ENCODE peak calls at places on chromosomes 5 and 9, in four cellular contexts. V, D, A and F are unnamed samples.

GRCh38 chr5:149639718-149640117 is 58.4 kb downstream of the ARHGEF37 start:
- DNase-seq in V (no peak), D (no peak), A (no peak), F (no peak)

GRCh38 chr5:143245929-143246561 is 157.4 kb downstream of the NR3C1 start:
- DNase-seq in V (no peak), D (peak), A (peak), F (peak)

GRCh38 chr9:105082843-105083242 is 154.9 kb upstream of the ABCA1 start:
- DNase-seq in V (no peak), D (no peak), A (no peak), F (no peak)

GRCh38 chr5:141560725-141561483 is 57.9 kb downstream of the DIAPH1 start:
- DNase-seq in V (peak), D (peak), A (peak), F (peak)

GRCh38 chr5:74042559-74043357 is 416.8 kb downstream of the ARHGEF28 start:
- DNase-seq in V (no peak), D (no peak), A (no peak), F (no peak)

GRCh38 chr5:127935398-127935797 is 148.2 kb upstream of the SLC12A2 start:
- DNase-seq in V (no peak), D (no peak), A (peak), F (no peak)

GRCh38 chr9:100774962-100775361 is 197.1 kb downstream of the CAVIN4 start:
- DNase-seq in V (no peak), D (no peak), A (no peak), F (no peak)

GRCh38 chr5:72525816-72526215 is 18.6 kb upstream of the ZNF366 start:
- DNase-seq in V (no peak), D (no peak), A (no peak), F (no peak)

GRCh38 chr5:42581845-42582244 is 158.6 kb downstream of the GHR start:
- DNase-seq in V (no peak), D (no peak), A (no peak), F (no peak)

GRCh38 chr9:33117306-33117705 is 40.8 kb upstream of the SMU1 start:
- DNase-seq in V (no peak), D (no peak), A (no peak), F (no peak)

GRCh38 chr5:71988808-71989207 is 118.5 kb upstream of the MAP1B start:
- DNase-seq in V (no peak), D (no peak), A (peak), F (no peak)

GRCh38 chr5:128591598-128592455 is 53.8 kb upstream of the FBN2 start:
- DNase-seq in V (no peak), D (no peak), A (no peak), F (no peak)

GRCh38 chr9:34634551-34634945 is 3.0 kb downstream of the SIGMAR1 start:
- DNase-seq in V (no peak), D (no peak), A (no peak), F (no peak)

GRCh38 chr9:134858051-134858841 is 22.4 kb upstream of the FCN2 start:
- DNase-seq in V (no peak), D (no peak), A (no peak), F (no peak)

GRCh38 chr9:115369322-115369957 is 251.5 kb upstream of the TNC start:
- DNase-seq in V (no peak), D (no peak), A (no peak), F (no peak)

GRCh38 chr5:154860123-154860522 is 1.7 kb downstream of the CNOT8 start:
- DNase-seq in V (no peak), D (no peak), A (peak), F (peak)

GRCh38 chr5:80686757-80687156 is 32.0 kb upstream of the DHFR start:
- DNase-seq in V (no peak), D (no peak), A (peak), F (peak)

GRCh38 chr9:116430849-116431248 is 256.3 kb upstream of the TRIM32 start:
- DNase-seq in V (no peak), D (no peak), A (no peak), F (no peak)

GRCh38 chr5:175598774-175599173 is 59.1 kb upstream of the HRH2 start:
- DNase-seq in V (no peak), D (no peak), A (no peak), F (no peak)

GRCh38 chr5:133123297-133123696 is 71.5 kb downstream of the HSPA4 start:
- DNase-seq in V (no peak), D (no peak), A (no peak), F (no peak)

GRCh38 chr5:74953961-74954720 is 88.0 kb upstream of the FAM169A start:
- DNase-seq in V (no peak), D (no peak), A (peak), F (no peak)

GRCh38 chr5:82073179-82073578 is 101.4 kb downstream of the ATG10 start:
- DNase-seq in V (no peak), D (no peak), A (no peak), F (no peak)

GRCh38 chr9:78035369-78035993 is 3.9 kb upstream of the GNAQ start:
- DNase-seq in V (no peak), D (peak), A (peak), F (peak)

GRCh38 chr9:72485821-72486605 is 35.4 kb upstream of the TMC1 start:
- DNase-seq in V (no peak), D (no peak), A (no peak), F (no peak)

GRCh38 chr9:10252174-10252573 is 360.6 kb downstream of the PTPRD start:
- DNase-seq in V (no peak), D (no peak), A (no peak), F (peak)

GRCh38 chr5:1519631-1520141 is 4.1 kb downstream of the LPCAT1 start:
- DNase-seq in V (no peak), D (no peak), A (no peak), F (no peak)

GRCh38 chr9:93010696-93011095 is 47.8 kb upstream of the SUSD3 start:
- DNase-seq in V (no peak), D (no peak), A (peak), F (no peak)

GRCh38 chr9:126953089-126953809 is 38.7 kb downstream of the RALGPS1 start:
- DNase-seq in V (no peak), D (no peak), A (no peak), F (no peak)

GRCh38 chr9:93288341-93288740 is 104.4 kb downstream of the WNK2 start:
- DNase-seq in V (no peak), D (peak), A (peak), F (no peak)

GRCh38 chr5:178230879-178231735 is 1.5 kb downstream of the PHYKPL start:
- DNase-seq in V (no peak), D (no peak), A (no peak), F (no peak)

GRCh38 chr5:78331523-78332080 is 28.8 kb upstream of the SCAMP1 start:
- DNase-seq in V (no peak), D (no peak), A (peak), F (no peak)

GRCh38 chr9:120857481-120857880 is 14.8 kb upstream of the PSMD5 start:
- DNase-seq in V (no peak), D (no peak), A (no peak), F (no peak)

GRCh38 chr9:127877566-127877998 is at the start of gene AK1:
- DNase-seq in V (no peak), D (peak), A (no peak), F (peak)

GRCh38 chr9:91515074-91515687 is 91.5 kb upstream of the NFIL3 start:
- DNase-seq in V (no peak), D (peak), A (no peak), F (peak)

GRCh38 chr9:72577212-72577753 is 55.9 kb downstream of the TMC1 start:
- DNase-seq in V (no peak), D (no peak), A (no peak), F (peak)

DNA sequence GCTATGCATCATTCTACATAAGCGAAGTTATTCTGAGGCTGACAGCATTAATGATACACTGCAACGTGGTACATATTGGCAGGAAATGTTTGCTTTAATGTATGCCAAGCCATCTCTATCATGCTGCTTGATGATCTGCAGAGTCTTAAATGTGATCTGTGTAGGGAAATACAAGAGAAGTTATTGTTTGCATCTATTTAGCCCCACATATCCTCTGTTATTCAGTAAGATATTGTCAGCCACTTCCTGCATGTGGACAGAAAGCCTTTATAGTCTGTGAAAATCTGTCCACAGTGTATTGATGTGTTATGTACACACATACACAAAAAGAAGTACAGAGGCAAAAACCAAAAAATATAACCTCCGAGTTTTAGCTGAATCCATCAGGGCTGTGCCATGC is 193.1 kb upstream of the FREM1 start:
- DNase-seq in V (no peak), D (no peak), A (no peak), F (no peak)
- TF ChIP-seq MAX in V (no peak), D (no peak), A (no peak), F (no peak)

DNA sequence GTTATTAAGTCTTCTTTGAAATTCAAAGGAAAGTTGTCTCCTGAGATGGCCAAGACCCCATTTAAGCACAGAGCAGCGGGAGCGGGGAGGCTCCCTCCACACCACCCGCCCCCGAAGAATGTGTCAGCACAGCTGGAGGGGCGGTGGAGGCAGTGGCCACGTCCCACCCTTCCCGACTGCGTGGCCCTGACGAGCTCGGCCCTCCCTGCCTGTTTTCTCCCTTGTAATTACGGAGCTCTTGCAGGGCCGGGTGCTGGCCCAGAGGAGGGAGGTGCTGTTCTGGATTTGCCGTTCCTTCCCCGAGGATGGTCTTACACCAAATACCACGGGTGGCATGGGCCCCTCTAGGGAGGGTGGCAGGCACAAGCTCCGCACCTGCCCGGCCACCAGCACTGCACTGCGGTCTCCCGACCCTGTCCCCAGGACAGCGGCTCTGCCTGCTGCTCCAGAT is 31.0 kb downstream of the SLC9A3 start:
- DNase-seq in V (no peak), D (no peak), A (no peak), F (no peak)
- TF ChIP-seq EZH2 in V (no peak), D (peak), A (no peak), F (no peak)

GRCh38 chr9:136078498-136079011 is 16.5 kb downstream of the NACC2 start:
- DNase-seq in V (no peak), D (no peak), A (no peak), F (no peak)
- TF ChIP-seq JUN in V (no peak), D (no peak), A (no peak), F (no peak)

GRCh38 chr9:129669141-129669718 is 3.8 kb downstream of the PRRX2 start:
- DNase-seq in V (no peak), D (no peak), A (no peak), F (peak)
- TF ChIP-seq MAX in V (no peak), D (no peak), A (no peak), F (no peak)

GRCh38 chr9:137280478-137281344 is 3.2 kb downstream of the TOR4A start:
- DNase-seq in V (no peak), D (no peak), A (no peak), F (no peak)
- TF ChIP-seq EZH2 in V (no peak), D (no peak), A (no peak), F (no peak)

DNA sequence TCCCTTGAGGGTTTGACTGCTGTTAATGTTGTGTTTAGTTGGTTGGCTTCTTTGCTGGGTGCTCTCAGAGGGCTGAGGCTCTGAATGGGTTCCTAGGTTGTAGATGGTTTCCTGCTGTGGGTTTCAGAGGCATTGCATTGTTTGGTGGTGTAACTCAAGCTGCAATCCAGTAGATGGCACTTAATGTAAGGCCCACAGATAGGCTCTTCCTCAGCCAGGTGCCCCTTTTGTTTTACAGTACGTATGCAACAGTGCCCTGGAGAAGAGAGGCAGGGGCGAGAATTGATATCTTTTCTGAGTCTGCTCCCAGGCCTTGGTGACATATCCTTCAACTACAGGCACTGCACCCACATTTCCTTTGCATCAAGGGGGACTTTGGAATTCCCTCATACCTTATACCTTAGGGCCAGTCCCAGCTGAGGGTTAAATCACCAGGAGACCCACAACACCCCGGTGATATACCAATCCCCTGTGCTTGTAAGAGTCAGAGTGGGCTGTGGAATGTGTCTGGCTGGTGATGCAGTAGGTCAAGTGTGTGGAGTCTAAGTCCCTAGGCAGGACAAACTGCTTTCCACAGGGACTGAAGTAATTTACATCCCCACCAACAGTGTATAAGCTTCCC is 7.0 kb upstream of the UGT3A2 start:
- DNase-seq in V (peak), D (no peak), A (peak), F (no peak)
- TF ChIP-seq JUN in V (no peak), D (no peak), A (no peak), F (no peak)